ENCODE peak calls at places on chromosomes 13 and 19, in ten cellular contexts. A is anterior cingulate cortex; W is transverse colon; L is BJ; E is activated CD4-positive, alpha-beta T cell treated with anti-CD3 and anti-CD28 coated beads, Interleukin-2, amount 50 U/mL, for 1 hour; G is NCI-H1694; F is memory B cell; K is HCT116; M is kidney tubule cell; P is NCI-H774. R is an unnamed sample.

GRCh38 chr19:46162731-46163130 is 14.7 kb downstream of the IGFL2 start:
- DNase-seq in F (no peak), P (no peak), M (no peak), W (no peak), G (no peak), L (no peak), A (no peak), E (no peak), K (no peak), R (no peak)

GRCh38 chr19:18475762-18476331 is 37.9 kb upstream of the ISYNA1 start:
- DNase-seq in L (no peak), A (no peak), M (no peak), P (no peak), W (no peak), K (no peak), E (no peak), F (no peak), G (no peak), R (no peak)

GRCh38 chr19:12872255-12872654 is 9.0 kb downstream of the DNASE2 start:
- DNase-seq in M (no peak), L (no peak), P (no peak), E (no peak), G (no peak), A (no peak), F (no peak), K (no peak), W (no peak), R (no peak)

GRCh38 chr19:51064534-51065220 is at the start of gene KLK13:
- DNase-seq in W (no peak), L (no peak), A (no peak), G (no peak), F (no peak), E (no peak), M (peak), P (no peak), K (peak), R (no peak)

GRCh38 chr13:110126391-110126961 is 180.5 kb downstream of the COL4A1 start:
- DNase-seq in L (peak), E (no peak), G (no peak), A (no peak), P (peak), W (no peak), F (no peak), K (no peak), M (peak), R (no peak)

GRCh38 chr13:40445557-40445990 is 220.9 kb downstream of the FOXO1 start:
- DNase-seq in L (no peak), M (peak), G (no peak), W (peak), P (no peak), K (no peak), E (no peak), A (no peak), F (peak), R (peak)

GRCh38 chr19:47186337-47187022 is 44.5 kb downstream of the BBC3 start:
- DNase-seq in P (no peak), M (no peak), L (no peak), A (no peak), G (no peak), K (no peak), F (peak), E (peak), W (peak), R (peak)

GRCh38 chr13:93320942-93321341 is 94.3 kb downstream of the GPC6 start:
- DNase-seq in G (no peak), F (no peak), M (no peak), W (no peak), E (no peak), K (no peak), L (no peak), P (no peak), A (no peak), R (no peak)

GRCh38 chr19:47719047-47719885 is 6.0 kb downstream of the EHD2 start:
- DNase-seq in K (no peak), P (no peak), E (no peak), M (peak), F (no peak), L (peak), W (peak), G (peak), A (peak), R (no peak)

GRCh38 chr19:49986354-49986753 is 25.4 kb upstream of the SIGLEC11 start:
- DNase-seq in P (no peak), W (no peak), E (no peak), L (no peak), M (no peak), G (no peak), A (no peak), F (no peak), K (no peak), R (no peak)

R was measured in GM12892.